ENCODE peak calls at places on chromosomes 1 and 21, in seven cellular contexts. A is mucosa of descending colon; Y is progenitor cell of endocrine pancreas; G is fibroblast of the aortic adventitia; W is thoracic aorta; T is CD4-positive, alpha-beta T cell; E is osteocyte. Z is an unnamed sample.
A peak's percentile ranks its signal among the peaks of the same experiment; 100 is the strongest.

GRCh38 chr1:45491464-45492260 is 699 bp upstream of the TESK2 start:
- DNase-seq in A (no peak), G (no peak), E (no peak), T (no peak), Y (no peak), W (no peak), Z (no peak)

GRCh38 chr1:245055752-245056151 is 99.0 kb upstream of the KIF26B start:
- DNase-seq in G (no peak), T (no peak), E (no peak), Y (no peak), W (no peak), A (no peak), Z (no peak)

GRCh38 chr1:181087400-181087901 is 1.0 kb upstream of the IER5 start:
- DNase-seq in A (no peak), G (no peak), T (no peak), Y (no peak), W (no peak), E (no peak), Z (no peak)

GRCh38 chr1:182122265-182122664 is 60.8 kb upstream of the ZNF648 start:
- DNase-seq in E (no peak), T (no peak), W (no peak), A (no peak), Y (no peak), G (no peak), Z (no peak)

GRCh38 chr1:29634324-29635072 is 398.2 kb downstream of the PTPRU start:
- DNase-seq in E (peak; percentile 70), W (no peak), A (no peak), Y (no peak), G (no peak), T (no peak), Z (no peak)

GRCh38 chr1:63317007-63317813 is 5.2 kb upstream of the FOXD3 start:
- DNase-seq in G (peak; percentile 46), Y (peak; percentile 57), A (peak; percentile 87), T (no peak), E (peak; percentile 87), W (no peak), Z (peak; percentile 67)

GRCh38 chr21:21057349-21058062 is 59.3 kb downstream of the NCAM2 start:
- DNase-seq in T (no peak), E (no peak), A (no peak), G (no peak), Y (no peak), W (no peak), Z (no peak)

GRCh38 chr1:32032287-32032639 is 18.6 kb downstream of the KHDRBS1 start:
- DNase-seq in G (no peak), A (no peak), W (no peak), E (no peak), T (no peak), Y (no peak), Z (no peak)

GRCh38 chr1:98674075-98674781 is 12.7 kb downstream of the SNX7 start:
- DNase-seq in W (no peak), Y (no peak), E (no peak), G (peak; percentile 81), A (no peak), T (no peak), Z (no peak)

GRCh38 chr1:38941527-38942019 is at the start of gene RHBDL2:
- DNase-seq in G (peak; percentile 66), A (peak; percentile 85), Y (no peak), W (no peak), E (no peak), T (no peak), Z (no peak)

GRCh38 chr1:164930833-164931232 is 371.8 kb downstream of the PBX1 start:
- DNase-seq in W (no peak), A (no peak), G (no peak), E (no peak), Y (no peak), T (no peak), Z (no peak)

GRCh38 chr1:232627645-232628334 is 2.1 kb downstream of the SIPA1L2 start:
- DNase-seq in W (no peak), G (peak; percentile 54), Y (no peak), T (no peak), A (no peak), E (no peak), Z (no peak)

GRCh38 chr21:27201197-27201596 is 234.3 kb upstream of the ADAMTS5 start:
- DNase-seq in A (no peak), E (no peak), G (peak; percentile 39), W (no peak), Y (no peak), T (no peak), Z (no peak)

GRCh38 chr1:51506537-51506936 is 12.5 kb downstream of the EPS15 start:
- DNase-seq in E (no peak), T (no peak), A (no peak), Y (no peak), G (peak; percentile 98), W (no peak), Z (no peak)

GRCh38 chr1:77076759-77077158 is 142.5 kb downstream of the PIGK start:
- DNase-seq in T (no peak), W (no peak), Y (no peak), E (no peak), A (no peak), G (no peak), Z (no peak)

GRCh38 chr1:25019351-25020172 is 89.5 kb upstream of the RUNX3 start:
- DNase-seq in W (no peak), Y (no peak), T (no peak), E (no peak), G (no peak), A (no peak), Z (no peak)

GRCh38 chr1:18631496-18632217 is 1.0 kb downstream of the PAX7 start:
- DNase-seq in W (no peak), T (no peak), G (no peak), Y (no peak), A (no peak), E (no peak), Z (no peak)

GRCh38 chr1:81806432-81806770 is 5.7 kb downstream of the ADGRL2 start:
- DNase-seq in W (no peak), G (no peak), Y (no peak), A (no peak), T (no peak), E (no peak), Z (no peak)

GRCh38 chr1:175192111-175192629 is 406 bp downstream of the KIAA0040 start:
- DNase-seq in T (no peak), G (peak; percentile 21), Y (no peak), A (peak; percentile 75), E (no peak), W (no peak), Z (no peak)

GRCh38 chr21:25961042-25961441 is 209.5 kb downstream of the APP start:
- DNase-seq in Y (no peak), A (no peak), W (no peak), T (no peak), E (no peak), G (no peak), Z (no peak)

GRCh38 chr1:226952121-226952441 is 12.0 kb downstream of the COQ8A start:
- DNase-seq in E (no peak), A (no peak), Y (no peak), W (no peak), T (no peak), G (no peak), Z (no peak)

DNA sequence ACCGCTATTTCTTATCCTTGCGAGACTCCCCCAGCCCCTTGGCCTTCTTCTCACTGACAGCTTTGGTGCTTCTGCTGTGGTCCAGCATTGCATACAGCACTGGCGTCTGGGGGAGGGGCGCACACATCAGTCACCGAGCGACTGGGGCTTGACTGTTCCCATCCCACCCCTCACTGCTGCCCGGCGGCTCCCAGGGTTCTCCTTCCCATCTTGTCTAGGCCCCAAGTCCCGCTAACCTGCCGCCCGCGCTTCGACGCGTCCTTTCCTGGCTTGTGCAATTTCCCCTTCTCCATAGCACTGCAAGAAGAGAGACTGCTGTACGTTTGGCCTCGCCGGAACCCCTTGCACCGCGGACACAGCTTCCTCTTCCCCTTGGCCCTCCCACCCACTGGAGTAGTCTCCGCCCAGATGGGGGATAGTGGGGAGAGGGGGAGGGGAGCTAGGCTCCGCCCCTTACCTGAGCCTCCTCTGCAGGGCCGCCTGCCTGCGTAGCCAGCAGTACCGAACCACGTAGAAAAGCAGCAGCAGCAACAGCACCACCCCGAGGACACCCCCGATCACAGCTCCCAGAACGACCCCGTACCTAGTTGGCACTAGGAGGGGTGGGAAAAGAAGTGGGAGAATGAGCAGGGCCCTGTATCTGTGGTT is 3.8 kb downstream of the MPZ start:
- DNase-seq in T (peak; percentile 80), E (no peak), Y (peak; percentile 81), A (peak; percentile 92), W (peak; percentile 21), G (peak; percentile 41), Z (peak; percentile 32)
- TF ChIP-seq CTCF in T (peak; percentile 59), E (no peak), Y (peak; percentile 53), A (peak; percentile 28), W (no peak), G (peak; percentile 17), Z (peak; percentile 49)

GRCh38 chr21:32088471-32088870 is 190.4 kb downstream of the MIS18A start:
- DNase-seq in Y (no peak), T (no peak), G (no peak), W (no peak), A (no peak), E (no peak), Z (no peak)

GRCh38 chr21:32087452-32087851 is 191.4 kb downstream of the MIS18A start:
- DNase-seq in W (no peak), Y (no peak), A (no peak), G (no peak), T (no peak), E (no peak), Z (no peak)

DNA sequence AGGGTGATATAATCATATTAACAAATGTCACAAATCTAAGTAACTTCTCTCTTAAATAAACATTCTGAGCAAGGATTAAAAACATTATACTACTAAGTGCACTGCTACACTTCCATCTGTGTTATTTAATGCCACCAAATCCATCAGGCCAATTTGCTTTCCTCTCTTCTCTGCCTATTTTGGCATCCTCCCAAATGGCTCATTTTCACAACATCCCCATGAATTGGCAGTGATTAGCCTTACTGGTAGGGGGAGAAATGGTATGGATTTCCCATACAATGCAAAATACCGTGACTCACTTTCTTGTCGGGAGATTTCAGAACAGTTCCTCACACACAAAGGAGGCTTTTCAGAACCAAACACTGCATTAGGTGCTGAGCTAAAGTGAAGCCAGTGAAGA is 195.7 kb downstream of the MIS18A start:
- DNase-seq in A (no peak), G (no peak), T (no peak), E (no peak), Y (no peak), W (no peak), Z (no peak)
- TF ChIP-seq CTCF in A (no peak), G (no peak), T (no peak), E (no peak), Y (no peak), W (no peak), Z (no peak)

DNA sequence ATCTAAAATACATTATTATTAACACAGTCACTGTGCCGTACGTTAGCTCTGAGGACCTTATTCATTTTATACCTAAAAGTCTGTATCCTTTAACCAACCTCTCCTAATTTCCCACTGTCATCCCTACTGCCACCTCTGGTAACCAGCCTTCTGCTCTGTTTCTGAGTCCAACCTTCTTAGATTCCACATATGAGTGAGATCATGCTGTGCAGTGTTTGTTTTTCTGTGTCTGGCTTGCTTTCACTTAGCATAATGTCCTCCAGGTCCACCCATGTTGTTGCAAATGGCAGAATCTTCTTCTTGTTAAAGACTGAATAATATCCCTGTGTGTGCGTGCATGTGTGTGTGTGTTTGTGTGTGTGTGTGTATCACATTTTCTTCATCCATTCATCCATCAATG is 64.2 kb downstream of the ETS2 start:
- DNase-seq in G (peak; percentile 11), E (no peak), W (no peak), A (no peak), Y (no peak), T (no peak), Z (no peak)
- TF ChIP-seq CTCF in G (no peak), E (peak; percentile 48), W (no peak), A (no peak), Y (no peak), T (no peak), Z (no peak)

GRCh38 chr21:35017256-35017655 is 31.8 kb downstream of the RUNX1 start:
- DNase-seq in Y (no peak), A (no peak), T (no peak), G (no peak), E (no peak), W (no peak), Z (no peak)
- TF ChIP-seq CTCF in Y (no peak), A (no peak), T (no peak), G (no peak), E (no peak), W (no peak), Z (no peak)